ENCODE peak calls at places on chromosomes 6 and 20, in five cellular contexts. N, D, M, A and Q are unnamed samples.

GRCh38 chr6:165805067-165805525 is 142.1 kb upstream of the PDE10A start:
- DNase-seq in A (no peak), N (no peak), D (no peak), M (no peak), Q (no peak)

GRCh38 chr6:55319961-55320690 is 7.1 kb upstream of the GFRAL start:
- DNase-seq in N (no peak), A (no peak), D (no peak), M (no peak), Q (no peak)

GRCh38 chr6:117232191-117232590 is 33.2 kb upstream of the VGLL2 start:
- DNase-seq in M (no peak), D (no peak), A (no peak), N (no peak), Q (no peak)

GRCh38 chr20:62508641-62509051 is 32.9 kb upstream of the GATA5 start:
- DNase-seq in N (no peak), M (no peak), D (no peak), A (no peak), Q (no peak)

GRCh38 chr6:149164199-149164745 is 153.2 kb upstream of the TAB2 start:
- DNase-seq in D (no peak), N (no peak), A (no peak), M (no peak), Q (no peak)

GRCh38 chr20:43982886-43983285 is 68.2 kb downstream of the TOX2 start:
- DNase-seq in A (no peak), N (no peak), D (peak), M (no peak), Q (no peak)

GRCh38 chr6:7214400-7214940 is 98.5 kb downstream of the SSR1 start:
- DNase-seq in A (no peak), N (no peak), D (no peak), M (no peak), Q (no peak)

GRCh38 chr6:66897576-66897975 is 1190.5 kb upstream of the EYS start:
- DNase-seq in M (peak), N (no peak), D (no peak), A (no peak), Q (no peak)

GRCh38 chr20:37729909-37730308 is 36.1 kb downstream of the CTNNBL1 start:
- DNase-seq in A (no peak), N (no peak), M (peak), D (no peak), Q (no peak)

GRCh38 chr6:152122434-152122833 is 315.0 kb downstream of the ESR1 start:
- DNase-seq in D (no peak), N (no peak), M (no peak), A (no peak), Q (no peak)

GRCh38 chr6:129849456-129849855 is 11.7 kb downstream of the TMEM244 start:
- DNase-seq in N (no peak), M (peak), D (no peak), A (no peak), Q (no peak)

GRCh38 chr6:99822741-99823512 is 171.1 kb downstream of the MCHR2 start:
- DNase-seq in N (no peak), D (no peak), A (no peak), M (peak), Q (peak)

GRCh38 chr20:8215516-8215915 is 83.5 kb downstream of the PLCB1 start:
- DNase-seq in D (no peak), A (peak), M (peak), N (no peak), Q (no peak)

GRCh38 chr6:166966268-166966667 is 9.9 kb upstream of the RNASET2 start:
- DNase-seq in D (no peak), N (no peak), A (no peak), M (no peak), Q (no peak)

GRCh38 chr6:137240168-137240567 is 21.0 kb upstream of the IFNGR1 start:
- DNase-seq in D (peak), A (peak), M (peak), N (peak), Q (no peak)

GRCh38 chr6:56151825-56152224 is 95.6 kb downstream of the COL21A1 start:
- DNase-seq in N (no peak), D (no peak), A (no peak), M (no peak), Q (no peak)

GRCh38 chr6:41546866-41547798 is 951 bp downstream of the FOXP4 start:
- DNase-seq in D (no peak), M (peak), A (no peak), N (peak), Q (peak)

GRCh38 chr6:109447878-109448555 is 7.5 kb downstream of the SMPD2 start:
- DNase-seq in A (no peak), D (no peak), N (no peak), M (no peak), Q (no peak)

GRCh38 chr6:167219967-167220512 is 62.3 kb upstream of the GPR31 start:
- DNase-seq in M (no peak), N (no peak), D (no peak), A (no peak), Q (no peak)

GRCh38 chr20:39885975-39886649 is 802.9 kb downstream of the MAFB start:
- DNase-seq in M (peak), N (peak), D (peak), A (peak), Q (peak)

GRCh38 chr6:131023834-131024504 is 39.1 kb downstream of the EPB41L2 start:
- DNase-seq in D (no peak), M (peak), A (no peak), N (no peak), Q (no peak)

DNA sequence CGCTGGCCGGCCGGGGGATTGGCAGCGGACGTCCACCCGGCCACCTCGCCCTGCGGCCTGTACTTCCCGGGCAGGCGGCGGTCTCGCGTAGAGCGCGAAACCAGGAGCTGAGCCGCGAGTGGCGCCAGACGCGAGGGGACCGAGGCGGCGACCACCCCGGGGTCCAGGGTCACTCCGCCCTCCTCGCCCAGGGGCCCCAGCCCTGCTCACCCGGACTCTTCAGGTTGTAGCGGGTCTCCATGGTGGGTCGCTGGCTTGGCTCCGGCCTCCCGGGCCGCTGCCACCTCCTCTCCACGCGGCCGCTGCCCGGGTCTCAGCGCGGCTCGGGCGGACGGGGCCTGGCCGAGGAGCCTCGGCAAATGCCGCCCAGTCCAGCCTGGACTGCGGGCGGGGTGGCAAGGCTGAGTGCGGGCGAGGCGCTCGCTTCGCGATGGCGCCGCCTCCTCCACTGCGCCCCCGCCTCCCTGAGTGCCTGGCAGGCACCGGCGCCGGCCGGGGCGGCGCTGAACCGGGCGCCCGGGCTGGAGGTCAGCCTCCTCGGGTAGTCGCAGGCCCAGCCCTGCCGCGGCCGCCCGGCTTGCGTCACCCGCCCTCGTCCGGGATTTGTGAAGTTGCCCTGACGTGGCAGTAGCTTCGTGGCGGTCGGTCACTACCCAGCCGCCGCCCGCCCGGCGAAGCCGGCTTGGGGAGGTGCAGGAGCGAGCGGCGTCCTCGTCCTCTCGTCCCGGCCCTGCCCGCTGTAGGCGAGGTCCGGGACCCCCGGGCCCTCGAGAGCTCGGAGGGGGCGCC is at the start of gene UBE2J1:
- DNase-seq in N (peak), M (peak), D (peak), A (peak), Q (peak)
- TF ChIP-seq POLR2A in N (peak), M (peak), D (peak), A (peak), Q (peak)

DNA sequence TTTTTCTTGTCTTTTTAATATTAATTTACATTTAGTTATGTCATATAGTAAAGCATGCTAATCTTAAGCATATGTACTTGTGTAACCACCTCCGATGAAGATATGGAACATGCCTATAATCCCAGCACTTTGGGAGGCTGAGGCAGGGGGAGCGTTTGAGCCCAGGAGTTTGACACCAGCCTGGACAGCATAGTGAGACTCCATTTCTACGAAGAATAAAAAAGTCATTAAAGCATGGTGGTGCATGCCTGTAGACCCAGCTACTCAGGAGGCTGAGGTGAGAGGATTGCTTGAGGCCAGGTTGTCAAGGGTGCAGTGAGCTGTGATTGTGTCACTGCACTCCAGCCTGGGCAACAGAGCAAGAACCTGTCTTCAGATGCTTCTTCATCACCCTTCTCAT is 628.8 kb upstream of the FLRT3 start:
- DNase-seq in A (no peak), D (no peak), M (no peak), N (no peak), Q (no peak)
- TF ChIP-seq POLR2A in A (no peak), D (no peak), M (no peak), N (no peak), Q (no peak)

DNA sequence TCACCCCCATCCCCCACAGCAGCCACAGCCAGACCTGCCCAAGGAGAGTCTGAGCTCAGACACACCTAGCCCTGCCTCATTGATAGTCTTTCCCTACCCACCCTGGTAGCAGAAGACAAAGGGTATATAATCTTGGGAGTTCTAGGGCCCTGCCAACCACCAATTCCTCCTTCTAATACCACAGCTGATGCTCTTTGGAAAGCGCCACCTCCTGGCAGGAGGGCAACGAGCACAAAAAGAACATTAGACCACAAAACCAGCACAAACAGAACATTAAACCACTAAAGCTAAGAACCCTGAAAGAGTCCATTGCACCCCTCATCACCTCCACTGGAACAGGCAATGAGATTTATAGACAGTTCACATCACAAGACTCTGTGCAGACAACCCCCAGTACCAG is 195.8 kb upstream of the FUT9 start:
- DNase-seq in D (no peak), N (peak), M (no peak), A (no peak), Q (no peak)
- TF ChIP-seq POLR2A in D (no peak), N (no peak), M (no peak), A (no peak), Q (no peak)

GRCh38 chr6:144885817-144886216 is 600.7 kb downstream of the UTRN start:
- DNase-seq in D (no peak), A (no peak), N (no peak), M (no peak), Q (no peak)
- TF ChIP-seq POLR2A in D (no peak), A (no peak), N (no peak), M (no peak), Q (no peak)

GRCh38 chr6:42627044-42627443 is 63.2 kb downstream of the UBR2 start:
- DNase-seq in D (no peak), N (no peak), M (no peak), A (no peak), Q (no peak)
- TF ChIP-seq POLR2A in D (no peak), N (no peak), M (no peak), A (no peak), Q (no peak)

DNA sequence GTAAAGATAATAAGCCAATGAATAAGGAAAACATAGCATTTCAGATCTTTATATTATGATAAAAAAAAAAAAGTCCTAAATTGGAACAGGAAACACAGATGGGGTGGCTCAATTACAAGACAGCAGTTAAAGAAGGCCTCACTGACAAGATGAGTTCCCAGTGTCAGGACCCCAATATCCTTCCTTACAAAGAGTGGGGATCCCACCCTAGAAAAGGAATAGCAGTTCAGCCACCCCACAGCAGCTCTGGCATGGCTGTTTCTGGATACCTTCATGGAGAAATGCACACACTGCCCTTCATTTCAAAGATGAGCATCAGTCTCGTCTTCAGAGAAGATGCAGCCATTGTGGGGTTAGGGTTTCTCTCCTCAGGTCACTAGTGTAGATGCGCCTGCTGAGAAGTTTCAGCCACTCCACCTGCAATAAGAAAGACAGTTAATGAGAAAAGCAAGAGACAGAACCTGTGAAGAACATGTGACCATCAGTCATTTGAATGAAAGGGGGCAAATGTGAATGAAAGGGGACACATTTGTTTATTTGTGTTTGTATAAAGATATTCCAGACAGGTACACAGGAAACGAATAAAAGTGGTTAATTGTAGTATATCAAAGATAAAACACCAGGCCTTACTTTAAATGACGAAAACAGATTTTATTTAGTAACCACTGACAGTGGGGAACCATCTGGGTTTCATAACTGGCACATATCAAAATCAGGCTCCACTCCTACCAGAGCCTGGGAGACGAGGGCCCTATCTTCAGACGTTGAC is 121.3 kb upstream of the PRSS16 start:
- DNase-seq in A (no peak), N (no peak), M (no peak), D (no peak), Q (no peak)
- TF ChIP-seq POLR2A in A (no peak), N (no peak), M (no peak), D (no peak), Q (no peak)

GRCh38 chr20:6017880-6018279 is 36.0 kb downstream of the LRRN4 start:
- DNase-seq in D (no peak), M (no peak), A (no peak), N (no peak), Q (no peak)
- TF ChIP-seq POLR2A in D (no peak), M (no peak), A (no peak), N (no peak), Q (no peak)